ENCODE peak calls at places on chromosomes 11 and 22, in six cellular contexts. K, B, J, C, Y and Z are unnamed samples.

GRCh38 chr22:21819183-21819770 is 48.2 kb downstream of the MAPK1 start:
- DNase-seq in Y (no peak), K (no peak), C (no peak), J (no peak), B (no peak), Z (no peak)

GRCh38 chr22:17844150-17844549 is 69.9 kb upstream of the BID start:
- DNase-seq in C (no peak), K (no peak), Y (no peak), B (no peak), J (no peak), Z (no peak)

GRCh38 chr11:73958521-73959141 is 7.8 kb downstream of the DNAJB13 start:
- DNase-seq in Y (no peak), B (no peak), C (no peak), K (no peak), J (no peak), Z (no peak)

GRCh38 chr22:19874307-19875060 is 19.8 kb upstream of the GNB1L start:
- DNase-seq in J (no peak), Y (no peak), B (no peak), K (no peak), C (peak), Z (no peak)

GRCh38 chr22:27715078-27715477 is 86.5 kb downstream of the MN1 start:
- DNase-seq in B (no peak), C (no peak), J (no peak), K (no peak), Y (no peak), Z (no peak)

GRCh38 chr11:74822187-74822586 is 73.5 kb downstream of the RNF169 start:
- DNase-seq in J (peak), K (no peak), C (no peak), Y (no peak), B (no peak), Z (no peak)

GRCh38 chr11:9601041-9601875 is 27.8 kb downstream of the WEE1 start:
- DNase-seq in Y (peak), B (peak), K (peak), J (peak), C (peak), Z (peak)

GRCh38 chr11:65292866-65293265 is 21.8 kb upstream of the CDC42EP2 start:
- DNase-seq in C (no peak), Y (no peak), J (no peak), K (no peak), B (no peak), Z (no peak)

GRCh38 chr11:26473216-26474194 is 98.6 kb downstream of the MUC15 start:
- DNase-seq in Y (no peak), J (no peak), B (no peak), C (no peak), K (no peak), Z (no peak)

GRCh38 chr22:46105494-46106278 is 44.6 kb upstream of the PPARA start:
- DNase-seq in J (peak), B (no peak), Y (no peak), K (no peak), C (peak), Z (no peak)

GRCh38 chr11:22234743-22235142 is 41.9 kb downstream of the ANO5 start:
- DNase-seq in J (no peak), B (peak), C (no peak), Y (no peak), K (no peak), Z (no peak)

GRCh38 chr11:68816917-68817419 is 24.7 kb downstream of the CPT1A start:
- DNase-seq in K (no peak), C (no peak), Y (no peak), B (no peak), J (no peak), Z (no peak)

GRCh38 chr22:29700206-29700948 is 19.4 kb upstream of the CABP7 start:
- DNase-seq in B (no peak), C (no peak), K (no peak), J (no peak), Y (no peak), Z (no peak)

GRCh38 chr11:103395612-103396011 is 286.4 kb downstream of the DYNC2H1 start:
- DNase-seq in Y (no peak), K (no peak), J (peak), B (no peak), C (peak), Z (no peak)

GRCh38 chr22:35452351-35452781 is 52.4 kb downstream of the MCM5 start:
- DNase-seq in B (no peak), C (peak), K (no peak), J (no peak), Y (no peak), Z (no peak)

GRCh38 chr11:7046474-7046873 is 26.2 kb downstream of the NLRP14 start:
- DNase-seq in J (peak), Y (no peak), B (no peak), K (no peak), C (peak), Z (no peak)

GRCh38 chr11:46170797-46171196 is 49.5 kb upstream of the PHF21A start:
- DNase-seq in J (no peak), K (no peak), C (no peak), Y (no peak), B (no peak), Z (no peak)

GRCh38 chr11:125132071-125132470 is 20.6 kb upstream of the TMEM218 start:
- DNase-seq in K (no peak), C (peak), J (no peak), Y (no peak), B (no peak), Z (no peak)